ENCODE peak calls at places on chromosomes 1 and 21, in four cellular contexts. B is NCI-H1105, O is hepatic stellate cell, F is cortex of kidney. I is an unnamed sample.

GRCh38 chr1:218656301-218657037 is 311.3 kb downstream of the TGFB2 start:
- DNase-seq in B (no peak), O (no peak), F (no peak), I (no peak)

GRCh38 chr1:96710708-96711477 is 10.7 kb upstream of the PTBP2 start:
- DNase-seq in B (no peak), O (no peak), F (no peak), I (no peak)

GRCh38 chr1:80582980-80583379 is 1217.8 kb upstream of the ADGRL2 start:
- DNase-seq in B (no peak), O (no peak), F (no peak), I (no peak)

GRCh38 chr1:3939242-3940080 is 39.4 kb upstream of the C1orf174 start:
- DNase-seq in B (no peak), O (no peak), F (no peak), I (no peak)

GRCh38 chr1:227948493-227949260 is 945 bp upstream of the WNT9A start:
- DNase-seq in B (no peak), O (no peak), F (no peak), I (no peak)

GRCh38 chr21:31557421-31557955 is 102.0 kb upstream of the SOD1 start:
- DNase-seq in B (peak; percentile 51), O (no peak), F (no peak), I (peak; percentile 34)

GRCh38 chr1:54497338-54497737 is 50.7 kb upstream of the ACOT11 start:
- DNase-seq in B (no peak), O (no peak), F (no peak), I (no peak)

GRCh38 chr1:6899141-6899540 is 113.9 kb downstream of the CAMTA1 start:
- DNase-seq in B (no peak), O (no peak), F (no peak), I (no peak)

GRCh38 chr1:221543529-221544120 is 198.3 kb downstream of the DUSP10 start:
- DNase-seq in B (no peak), O (peak; percentile 22), F (no peak), I (no peak)

I was measured in NCI-H2171.